ENCODE peak calls at places on chromosomes 6 and 20, in nine cellular contexts. K is right cardiac atrium; G is iPS DF 6.9; Q is tibial nerve; O is fibroblast of mammary gland; V is psoas muscle; L is CD8-positive, alpha-beta memory T cell; W is fibroblast of the aortic adventitia; A is cardiac fibroblast. U is an unnamed sample.

GRCh38 chr6:14366315-14366714 is 248.7 kb downstream of the CD83 start:
- DNase-seq in K (no peak), W (no peak), G (no peak), L (no peak), O (no peak), Q (no peak), A (no peak), V (no peak), U (no peak)

GRCh38 chr6:130908188-130908587 is 81.0 kb downstream of the SMLR1 start:
- DNase-seq in W (no peak), G (no peak), A (no peak), L (no peak), Q (no peak), V (no peak), K (no peak), O (peak), U (no peak)

GRCh38 chr20:35947907-35948306 is 6.4 kb downstream of the SCAND1 start:
- DNase-seq in Q (no peak), L (no peak), G (no peak), W (peak), A (peak), O (peak), V (no peak), K (no peak), U (no peak)

GRCh38 chr6:82832811-82833210 is 232.8 kb downstream of the UBE3D start:
- DNase-seq in V (no peak), W (no peak), O (no peak), K (no peak), G (no peak), L (no peak), Q (no peak), A (no peak), U (no peak)

GRCh38 chr6:4522453-4522852 is 253.8 kb upstream of the CDYL start:
- DNase-seq in A (no peak), O (no peak), V (no peak), L (no peak), W (no peak), G (no peak), Q (no peak), K (no peak), U (no peak)

GRCh38 chr6:34416877-34417371 is 8.9 kb downstream of the RPS10 start:
- DNase-seq in O (no peak), W (no peak), V (no peak), L (no peak), Q (no peak), K (no peak), A (no peak), G (no peak), U (no peak)

GRCh38 chr20:17571153-17571527 is 1.3 kb downstream of the DSTN start:
- DNase-seq in A (no peak), L (no peak), K (no peak), Q (no peak), G (no peak), V (no peak), O (no peak), W (peak), U (no peak)

GRCh38 chr20:5069141-5069806 is 50.5 kb downstream of the PCNA start:
- DNase-seq in K (no peak), L (no peak), W (no peak), O (no peak), G (no peak), V (no peak), Q (no peak), A (no peak), U (no peak)

GRCh38 chr20:57398231-57398821 is 7.1 kb downstream of the RBM38 start:
- DNase-seq in O (no peak), W (no peak), G (no peak), Q (no peak), L (peak), A (no peak), V (peak), K (no peak), U (no peak)

GRCh38 chr6:112199001-112199403 is 55.4 kb downstream of the LAMA4 start:
- DNase-seq in O (no peak), K (no peak), V (no peak), L (no peak), A (no peak), Q (no peak), W (no peak), G (no peak), U (no peak)

GRCh38 chr6:79872986-79873385 is 74.4 kb downstream of the ELOVL4 start:
- DNase-seq in Q (no peak), V (no peak), G (no peak), L (no peak), W (peak), O (peak), K (no peak), A (peak), U (peak)

GRCh38 chr6:11731423-11731822 is 47.2 kb downstream of the ADTRP start:
- DNase-seq in A (no peak), Q (no peak), O (no peak), K (no peak), W (no peak), V (no peak), G (no peak), L (no peak), U (no peak)

GRCh38 chr6:31615748-31616147 is 714 bp downstream of the AIF1 start:
- DNase-seq in O (no peak), L (no peak), W (no peak), A (no peak), Q (no peak), G (no peak), V (no peak), K (no peak), U (no peak)

GRCh38 chr6:33192671-33193602 is 670 bp upstream of the COL11A2 start:
- DNase-seq in L (no peak), W (no peak), A (no peak), Q (no peak), G (no peak), V (peak), O (no peak), K (peak), U (no peak)

GRCh38 chr6:96547654-96548053 is 15.3 kb upstream of the FHL5 start:
- DNase-seq in L (no peak), G (no peak), Q (no peak), K (no peak), V (no peak), O (no peak), W (no peak), A (no peak), U (no peak)
- H3K4me3 ChIP-seq in L (no peak), G (no peak), Q (no peak), K (no peak), V (no peak), O (no peak), W (no peak), A (no peak), U (no peak)

DNA sequence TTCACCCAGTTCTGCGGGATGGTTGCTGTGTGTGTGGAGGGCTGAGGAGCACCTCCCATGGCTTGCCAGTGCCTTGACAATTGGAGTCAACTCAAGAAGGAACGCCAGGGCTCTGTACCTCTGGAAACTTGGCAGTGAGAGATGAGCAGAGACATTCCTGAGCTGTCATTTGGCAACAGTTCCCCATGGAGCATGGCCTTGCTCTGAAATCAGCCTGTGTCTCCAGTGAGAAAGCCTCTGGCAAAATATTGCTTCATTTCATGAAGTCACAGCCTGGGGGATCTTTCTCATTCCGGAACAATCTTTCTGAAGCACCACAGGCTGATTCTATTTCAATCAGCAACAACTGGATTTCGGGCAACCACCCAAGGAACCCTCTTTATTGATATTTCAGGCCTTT is 52.2 kb upstream of the FNDC1 start:
- DNase-seq in A (peak), W (peak), L (no peak), K (no peak), G (no peak), V (peak), Q (no peak), O (peak), U (no peak)
- H3K4me3 ChIP-seq in A (no peak), W (no peak), L (no peak), K (no peak), G (no peak), V (no peak), Q (no peak), O (no peak), U (no peak)

DNA sequence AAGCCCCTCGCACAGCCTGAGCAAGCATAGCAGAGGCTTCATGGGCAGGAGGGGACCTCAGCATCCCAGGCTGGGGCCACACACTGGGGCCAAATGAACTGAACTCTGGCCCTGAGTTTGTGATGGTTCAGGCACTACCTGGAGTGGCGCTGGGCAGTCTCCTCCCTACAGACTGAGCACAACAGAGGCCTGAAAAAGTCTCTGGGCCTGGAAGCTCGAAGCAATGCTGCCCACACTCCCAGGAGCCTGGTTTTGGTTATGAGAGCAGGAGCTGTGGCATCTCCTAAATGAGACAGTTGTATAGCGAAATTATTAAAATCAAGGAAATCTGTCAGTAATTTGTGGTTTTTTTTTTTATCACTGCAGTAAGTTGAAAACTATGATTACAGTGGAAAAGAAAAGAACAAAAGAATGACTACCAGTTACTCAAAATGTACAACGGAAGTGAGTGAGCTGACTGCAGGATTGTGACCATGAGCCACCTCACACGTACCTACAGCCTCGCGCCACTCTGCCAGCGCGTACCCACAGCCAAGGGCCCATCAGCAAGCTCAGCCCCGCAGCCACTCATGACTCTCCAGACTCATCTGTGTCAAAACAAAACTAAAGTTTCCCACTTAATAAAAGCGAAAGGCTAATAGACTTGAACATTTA is 176.9 kb downstream of the FOXC1 start:
- DNase-seq in L (no peak), O (no peak), Q (no peak), K (no peak), W (no peak), V (no peak), A (no peak), G (no peak), U (no peak)
- H3K4me3 ChIP-seq in L (no peak), O (no peak), Q (no peak), K (no peak), W (no peak), V (no peak), A (no peak), G (no peak), U (no peak)

GRCh38 chr20:1618479-1618878 is 1.3 kb downstream of the SIRPB1 start:
- DNase-seq in K (no peak), L (no peak), W (no peak), Q (no peak), A (no peak), V (no peak), O (no peak), G (no peak), U (no peak)
- H3K4me3 ChIP-seq in K (no peak), L (no peak), W (no peak), Q (no peak), A (no peak), V (no peak), O (no peak), G (no peak), U (no peak)

GRCh38 chr6:28496099-28496779 is 19.4 kb downstream of the GPX6 start:
- DNase-seq in Q (no peak), G (no peak), A (peak), W (peak), O (peak), L (no peak), K (no peak), V (no peak), U (no peak)
- H3K4me3 ChIP-seq in Q (no peak), G (no peak), A (no peak), W (no peak), O (no peak), L (no peak), K (no peak), V (no peak), U (no peak)